ENCODE peak calls at places on chromosomes 3 and 15, in four cellular contexts. Q is A549, E is WTC11, I is HepG2. O is an unnamed sample.

GRCh38 chr15:59536553-59536952 is 75.0 kb upstream of the GCNT3 start:
- DNase-seq in Q (no peak), E (no peak), I (no peak), O (no peak)

GRCh38 chr3:46370784-46371183 is at the start of gene CCR5:
- DNase-seq in Q (no peak), E (no peak), I (no peak), O (no peak)

GRCh38 chr3:136957751-136958288 is at the start of gene IL20RB:
- DNase-seq in Q (peak; percentile 14), E (peak; percentile 32), I (no peak), O (peak; percentile 28)

GRCh38 chr3:142888099-142888483 is 792 bp downstream of the PCOLCE2 start:
- DNase-seq in Q (peak; percentile 90), E (no peak), I (no peak), O (no peak)

GRCh38 chr3:49675912-49676311 is 1.8 kb downstream of the APEH start:
- DNase-seq in Q (no peak), E (no peak), I (no peak), O (no peak)

GRCh38 chr15:80090879-80091503 is 31.5 kb downstream of the ZFAND6 start:
- DNase-seq in Q (peak; percentile 25), E (no peak), I (no peak), O (peak; percentile 12)

GRCh38 chr3:46435327-46435726 is 28.3 kb downstream of the CCRL2 start:
- DNase-seq in Q (no peak), E (no peak), I (no peak), O (no peak)

GRCh38 chr3:58824285-58824684 is 157.7 kb upstream of the FAM3D start:
- DNase-seq in Q (peak; percentile 46), E (peak; percentile 77), I (peak; percentile 30), O (peak; percentile 13)

GRCh38 chr15:43168192-43169107 is 16.8 kb upstream of the CCNDBP1 start:
- DNase-seq in Q (no peak), E (no peak), I (no peak), O (no peak)

GRCh38 chr15:98428253-98428989 is 219.9 kb upstream of the IGF1R start:
- DNase-seq in Q (peak; percentile 76), E (peak; percentile 85), I (peak; percentile 57), O (peak; percentile 61)

GRCh38 chr3:100057716-100058575 is 56.4 kb downstream of the FILIP1L start:
- DNase-seq in Q (no peak), E (no peak), I (peak; percentile 11), O (no peak)

GRCh38 chr3:134067311-134068161 is 37.8 kb upstream of the SLCO2A1 start:
- DNase-seq in Q (no peak), E (no peak), I (no peak), O (no peak)

GRCh38 chr3:179071161-179071568 is 444 bp downstream of the ZMAT3 start:
- DNase-seq in Q (peak; percentile 23), E (no peak), I (peak; percentile 13), O (peak; percentile 43)

GRCh38 chr3:41301548-41301947 is 102.2 kb downstream of the CTNNB1 start:
- DNase-seq in Q (no peak), E (no peak), I (no peak), O (no peak)

GRCh38 chr3:112086018-112086854 is at the start of gene C3orf52:
- DNase-seq in Q (peak; percentile 86), E (peak; percentile 95), I (peak; percentile 56), O (peak; percentile 80)

GRCh38 chr15:56824174-56824573 is 90.9 kb upstream of the ZNF280D start:
- DNase-seq in Q (no peak), E (no peak), I (no peak), O (no peak)

GRCh38 chr3:7285502-7285901 is 424.6 kb downstream of the GRM7 start:
- DNase-seq in Q (no peak), E (peak; percentile 13), I (no peak), O (no peak)

GRCh38 chr15:47872869-47873301 is 155.6 kb downstream of the SEMA6D start:
- DNase-seq in Q (no peak), E (no peak), I (no peak), O (no peak)

GRCh38 chr15:27414168-27414870 is 443.3 kb downstream of the GABRG3 start:
- DNase-seq in Q (no peak), E (no peak), I (no peak), O (no peak)

GRCh38 chr3:57227204-57227929 is at the start of gene APPL1:
- DNase-seq in Q (peak; percentile 87), E (peak; percentile 97), I (peak; percentile 84), O (peak; percentile 92)

GRCh38 chr3:99013077-99013476 is 111.6 kb upstream of the DCBLD2 start:
- DNase-seq in Q (no peak), E (no peak), I (no peak), O (no peak)

GRCh38 chr15:70271422-70272088 is 173.8 kb upstream of the TLE3 start:
- DNase-seq in Q (peak; percentile 92), E (no peak), I (no peak), O (no peak)

GRCh38 chr15:25715536-25716413 is 147.4 kb downstream of the ATP10A start:
- DNase-seq in Q (no peak), E (no peak), I (no peak), O (no peak)

GRCh38 chr3:53077476-53078220 is 31.8 kb upstream of the SFMBT1 start:
- DNase-seq in Q (no peak), E (peak; percentile 4), I (no peak), O (no peak)

GRCh38 chr15:74962219-74962618 is 5.6 kb upstream of the RPP25 start:
- DNase-seq in Q (no peak), E (no peak), I (no peak), O (no peak)

GRCh38 chr3:173403376-173403775 is 5.8 kb downstream of the NLGN1 start:
- DNase-seq in Q (no peak), E (no peak), I (no peak), O (no peak)

GRCh38 chr15:55694652-55695150 is 48.3 kb downstream of the PRTG start:
- DNase-seq in Q (peak; percentile 41), E (no peak), I (no peak), O (no peak)

GRCh38 chr3:151146071-151146730 is 56.8 kb downstream of the GPR171 start:
- DNase-seq in Q (peak; percentile 79), E (peak; percentile 73), I (peak; percentile 75), O (peak; percentile 74)

GRCh38 chr3:110180733-110181132 is 843.4 kb upstream of the DPPA4 start:
- DNase-seq in Q (no peak), E (no peak), I (no peak), O (no peak)

GRCh38 chr3:124976378-124976777 is 41.8 kb upstream of the MUC13 start:
- DNase-seq in Q (no peak), E (no peak), I (no peak), O (no peak)

GRCh38 chr15:39403674-39404117 is 177.2 kb upstream of the THBS1 start:
- DNase-seq in Q (peak; percentile 22), E (no peak), I (peak; percentile 44), O (no peak)

GRCh38 chr15:52326758-52327157 is 31.2 kb upstream of the MYO5C start:
- DNase-seq in Q (no peak), E (no peak), I (no peak), O (no peak)

GRCh38 chr3:186456636-186457265 is 87.4 kb downstream of the CRYGS start:
- DNase-seq in Q (no peak), E (no peak), I (no peak), O (peak; percentile 23)

GRCh38 chr15:74396146-74396438 is 28.6 kb upstream of the CYP11A1 start:
- DNase-seq in Q (no peak), E (no peak), I (no peak), O (no peak)

GRCh38 chr3:113589971-113590370 is 57.6 kb downstream of the SIDT1 start:
- DNase-seq in Q (no peak), E (no peak), I (no peak), O (no peak)

GRCh38 chr15:20368974-20369373 is 172.6 kb downstream of the GOLGA6L6 start:
- DNase-seq in Q (no peak), E (no peak), I (no peak), O (no peak)

GRCh38 chr3:120608506-120608905 is 12.4 kb downstream of the NDUFB4 start:
- DNase-seq in Q (no peak), E (no peak), I (no peak), O (no peak)

GRCh38 chr3:56988458-56988857 is 72.0 kb upstream of the SPATA12 start:
- DNase-seq in Q (no peak), E (no peak), I (no peak), O (no peak)

DNA sequence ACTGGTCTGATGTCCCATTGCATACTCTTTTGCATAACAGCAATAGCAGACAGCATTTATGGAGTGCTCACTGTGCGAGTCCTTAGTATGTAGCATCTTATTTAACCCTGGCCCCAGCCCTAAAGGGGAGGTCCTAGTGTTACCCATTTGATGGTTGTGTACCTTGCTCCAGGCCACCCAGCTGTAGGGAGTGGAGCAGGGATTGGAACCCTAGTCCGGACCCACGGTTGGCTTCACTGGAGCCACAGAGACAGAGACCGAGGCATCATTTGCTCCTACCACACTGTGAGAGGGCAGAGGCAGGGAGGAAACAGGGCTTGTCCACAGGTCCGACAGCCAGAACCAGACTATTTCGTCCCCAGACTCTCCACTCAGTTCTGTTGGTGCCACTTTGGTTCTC is 16.0 kb upstream of the TSEN2 start:
- DNase-seq in Q (no peak), E (no peak), I (no peak), O (no peak)
- TF ChIP-seq ESRRA in Q (no peak), E (no peak), I (no peak), O (no peak)

GRCh38 chr3:10981961-10982360 is 10.6 kb upstream of the SLC6A1 start:
- DNase-seq in Q (no peak), E (no peak), I (no peak), O (no peak)
- TF ChIP-seq ESRRA in Q (no peak), E (no peak), I (no peak), O (no peak)

GRCh38 chr15:78907577-78907976 is 34.9 kb downstream of the MORF4L1 start:
- DNase-seq in Q (no peak), E (peak; percentile 25), I (peak; percentile 31), O (peak; percentile 47)
- TF ChIP-seq ESRRA in Q (no peak), E (no peak), I (no peak), O (no peak)

DNA sequence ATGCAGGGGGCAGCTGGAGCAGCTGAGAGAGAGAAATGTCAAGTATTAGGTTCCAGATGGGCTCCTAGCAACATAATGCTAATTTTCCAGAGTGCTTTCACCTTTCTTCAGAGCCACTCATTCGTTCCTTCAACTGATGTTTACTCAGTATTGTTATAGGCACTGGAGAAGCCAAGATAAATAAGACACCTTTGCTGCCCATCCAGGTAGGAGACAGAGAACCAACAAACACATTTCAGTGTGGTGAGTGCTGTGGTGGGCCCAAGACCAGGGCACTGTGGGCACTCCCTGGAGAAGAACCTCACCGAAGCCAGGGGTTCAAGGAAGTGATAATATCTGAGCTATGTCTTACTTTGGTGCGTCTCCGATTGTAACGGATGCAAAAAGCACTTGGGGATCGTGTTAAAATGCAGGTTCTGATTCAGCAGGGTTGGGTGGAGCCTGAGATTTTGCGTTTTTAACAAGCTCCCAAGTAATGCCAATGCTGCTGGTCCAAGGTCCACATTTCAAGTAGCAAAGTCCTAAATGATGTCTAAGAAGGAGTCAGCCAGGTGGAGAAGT is 42.0 kb upstream of the PLCL2 start:
- DNase-seq in Q (no peak), E (no peak), I (no peak), O (no peak)
- TF ChIP-seq ESRRA in Q (no peak), E (no peak), I (no peak), O (no peak)

GRCh38 chr3:188740030-188740429 is 431.7 kb upstream of the TPRG1 start:
- DNase-seq in Q (no peak), E (no peak), I (no peak), O (no peak)

GRCh38 chr3:188728371-188728896 is 443.3 kb upstream of the TPRG1 start:
- DNase-seq in Q (no peak), E (no peak), I (no peak), O (no peak)

GRCh38 chr3:188739547-188739946 is 432.2 kb upstream of the TPRG1 start:
- DNase-seq in Q (no peak), E (no peak), I (no peak), O (no peak)

GRCh38 chr3:188729422-188729821 is 442.3 kb upstream of the TPRG1 start:
- DNase-seq in Q (no peak), E (no peak), I (no peak), O (no peak)

GRCh38 chr3:188734395-188734794 is 437.4 kb upstream of the TPRG1 start:
- DNase-seq in Q (no peak), E (no peak), I (no peak), O (no peak)
- TF ChIP-seq ESRRA in Q (no peak), E (no peak), I (no peak), O (no peak)

O was measured in K562.